ENCODE peak calls at places on chromosomes 11 and 22, in nine cellular contexts. One of them, this sample, is unnamed.

GRCh38 chr11:77082838-77083552 is 16.2 kb downstream of the CAPN5 start:
- DNase-seq in cardiac fibroblast: peak; percentile 84
- DNase-seq in IMR-90: peak; percentile 38
- DNase-seq in A549: no peak
- DNase-seq in body of pancreas: no peak
- DNase-seq in left ventricle myocardium inferior: peak; percentile 58
- DNase-seq in AG04450: no peak
- DNase-seq in Caco-2: peak; percentile 26
- DNase-seq in heart left ventricle: peak; percentile 67
- DNase-seq in this sample: no peak

GRCh38 chr11:29129850-29130249 is 887.0 kb downstream of the KCNA4 start:
- DNase-seq in Caco-2: no peak
- DNase-seq in IMR-90: peak; percentile 65
- DNase-seq in heart left ventricle: no peak
- DNase-seq in cardiac fibroblast: peak; percentile 38
- DNase-seq in AG04450: no peak
- DNase-seq in body of pancreas: no peak
- DNase-seq in left ventricle myocardium inferior: no peak
- DNase-seq in A549: no peak
- DNase-seq in this sample: peak; percentile 34

GRCh38 chr11:88359529-88359928 is 22.0 kb upstream of the CTSC start:
- DNase-seq in Caco-2: no peak
- DNase-seq in body of pancreas: no peak
- DNase-seq in cardiac fibroblast: no peak
- DNase-seq in AG04450: no peak
- DNase-seq in A549: no peak
- DNase-seq in IMR-90: no peak
- DNase-seq in heart left ventricle: no peak
- DNase-seq in left ventricle myocardium inferior: no peak
- DNase-seq in this sample: no peak

GRCh38 chr11:31841435-31841834 is 30.3 kb upstream of the PAX6 start:
- DNase-seq in heart left ventricle: no peak
- DNase-seq in AG04450: no peak
- DNase-seq in IMR-90: no peak
- DNase-seq in body of pancreas: no peak
- DNase-seq in Caco-2: no peak
- DNase-seq in A549: no peak
- DNase-seq in left ventricle myocardium inferior: no peak
- DNase-seq in cardiac fibroblast: no peak
- DNase-seq in this sample: no peak

GRCh38 chr11:30465192-30465591 is 121.0 kb downstream of the MPPED2 start:
- DNase-seq in A549: no peak
- DNase-seq in body of pancreas: no peak
- DNase-seq in IMR-90: no peak
- DNase-seq in heart left ventricle: no peak
- DNase-seq in left ventricle myocardium inferior: no peak
- DNase-seq in Caco-2: no peak
- DNase-seq in cardiac fibroblast: no peak
- DNase-seq in AG04450: no peak
- DNase-seq in this sample: no peak

GRCh38 chr22:44622147-44622427 is 79.9 kb upstream of the PRR5 start:
- DNase-seq in body of pancreas: no peak
- DNase-seq in left ventricle myocardium inferior: no peak
- DNase-seq in cardiac fibroblast: no peak
- DNase-seq in A549: no peak
- DNase-seq in IMR-90: no peak
- DNase-seq in heart left ventricle: no peak
- DNase-seq in AG04450: no peak
- DNase-seq in Caco-2: no peak
- DNase-seq in this sample: peak; percentile 28

GRCh38 chr11:8017894-8018741 is 31.0 kb downstream of the EIF3F start:
- DNase-seq in IMR-90: no peak
- DNase-seq in Caco-2: no peak
- DNase-seq in AG04450: no peak
- DNase-seq in left ventricle myocardium inferior: no peak
- DNase-seq in A549: no peak
- DNase-seq in heart left ventricle: no peak
- DNase-seq in body of pancreas: no peak
- DNase-seq in cardiac fibroblast: peak; percentile 17
- DNase-seq in this sample: no peak

GRCh38 chr11:126102436-126102894 is 39.8 kb upstream of the CDON start:
- DNase-seq in left ventricle myocardium inferior: peak; percentile 37
- DNase-seq in cardiac fibroblast: peak; percentile 76
- DNase-seq in body of pancreas: peak; percentile 49
- DNase-seq in heart left ventricle: no peak
- DNase-seq in Caco-2: no peak
- DNase-seq in IMR-90: peak; percentile 31
- DNase-seq in A549: no peak
- DNase-seq in AG04450: no peak
- DNase-seq in this sample: no peak

GRCh38 chr11:15114501-15115475 is at the start of gene INSC:
- DNase-seq in IMR-90: peak; percentile 8
- DNase-seq in AG04450: no peak
- DNase-seq in heart left ventricle: no peak
- DNase-seq in left ventricle myocardium inferior: peak; percentile 18
- DNase-seq in body of pancreas: no peak
- DNase-seq in Caco-2: no peak
- DNase-seq in A549: no peak
- DNase-seq in cardiac fibroblast: peak; percentile 15
- DNase-seq in this sample: no peak

GRCh38 chr11:34610324-34611041 is 10.4 kb upstream of the EHF start:
- DNase-seq in A549: no peak
- DNase-seq in AG04450: no peak
- DNase-seq in heart left ventricle: no peak
- DNase-seq in left ventricle myocardium inferior: no peak
- DNase-seq in cardiac fibroblast: no peak
- DNase-seq in IMR-90: no peak
- DNase-seq in Caco-2: no peak
- DNase-seq in body of pancreas: no peak
- DNase-seq in this sample: no peak

GRCh38 chr11:62671272-62671603 is 235 bp upstream of the UQCC3 start:
- DNase-seq in body of pancreas: no peak
- DNase-seq in AG04450: no peak
- DNase-seq in left ventricle myocardium inferior: no peak
- DNase-seq in heart left ventricle: no peak
- DNase-seq in A549: no peak
- DNase-seq in IMR-90: no peak
- DNase-seq in Caco-2: no peak
- DNase-seq in cardiac fibroblast: no peak
- DNase-seq in this sample: no peak

GRCh38 chr22:30183861-30184278 is 62.7 kb downstream of the LIF start:
- DNase-seq in cardiac fibroblast: peak; percentile 32
- DNase-seq in Caco-2: no peak
- DNase-seq in heart left ventricle: no peak
- DNase-seq in IMR-90: peak; percentile 71
- DNase-seq in left ventricle myocardium inferior: no peak
- DNase-seq in A549: no peak
- DNase-seq in body of pancreas: no peak
- DNase-seq in AG04450: no peak
- DNase-seq in this sample: no peak

GRCh38 chr11:30683176-30683575 is 97.0 kb upstream of the MPPED2 start:
- DNase-seq in left ventricle myocardium inferior: no peak
- DNase-seq in AG04450: no peak
- DNase-seq in IMR-90: peak; percentile 22
- DNase-seq in heart left ventricle: no peak
- DNase-seq in A549: no peak
- DNase-seq in Caco-2: no peak
- DNase-seq in cardiac fibroblast: no peak
- DNase-seq in body of pancreas: no peak
- DNase-seq in this sample: peak; percentile 4

GRCh38 chr11:104946907-104947306 is 21.5 kb downstream of the CASP4 start:
- DNase-seq in IMR-90: peak; percentile 59
- DNase-seq in cardiac fibroblast: peak; percentile 64
- DNase-seq in A549: peak; percentile 2
- DNase-seq in body of pancreas: no peak
- DNase-seq in Caco-2: no peak
- DNase-seq in AG04450: no peak
- DNase-seq in left ventricle myocardium inferior: no peak
- DNase-seq in heart left ventricle: no peak
- DNase-seq in this sample: peak; percentile 80

GRCh38 chr11:72813740-72814138 is 472 bp upstream of the ATG16L2 start:
- DNase-seq in IMR-90: peak; percentile 66
- DNase-seq in Caco-2: peak; percentile 90
- DNase-seq in A549: peak; percentile 61
- DNase-seq in cardiac fibroblast: peak; percentile 83
- DNase-seq in body of pancreas: peak; percentile 81
- DNase-seq in heart left ventricle: peak; percentile 85
- DNase-seq in AG04450: no peak
- DNase-seq in left ventricle myocardium inferior: peak; percentile 88
- DNase-seq in this sample: peak; percentile 78

GRCh38 chr11:33454264-33454663 is 197.1 kb downstream of the HIPK3 start:
- DNase-seq in left ventricle myocardium inferior: no peak
- DNase-seq in IMR-90: no peak
- DNase-seq in AG04450: no peak
- DNase-seq in heart left ventricle: no peak
- DNase-seq in cardiac fibroblast: no peak
- DNase-seq in A549: no peak
- DNase-seq in Caco-2: no peak
- DNase-seq in body of pancreas: no peak
- DNase-seq in this sample: no peak

GRCh38 chr11:6298605-6299004 is 21.7 kb downstream of the CAVIN3 start:
- DNase-seq in cardiac fibroblast: peak; percentile 58
- DNase-seq in A549: peak; percentile 50
- DNase-seq in heart left ventricle: peak; percentile 36
- DNase-seq in left ventricle myocardium inferior: peak; percentile 44
- DNase-seq in AG04450: no peak
- DNase-seq in IMR-90: no peak
- DNase-seq in Caco-2: peak; percentile 72
- DNase-seq in body of pancreas: peak; percentile 75
- DNase-seq in this sample: peak; percentile 52

GRCh38 chr11:9512370-9513019 is 51.7 kb downstream of the ZNF143 start:
- DNase-seq in A549: no peak
- DNase-seq in AG04450: no peak
- DNase-seq in Caco-2: no peak
- DNase-seq in IMR-90: peak; percentile 76
- DNase-seq in left ventricle myocardium inferior: no peak
- DNase-seq in cardiac fibroblast: no peak
- DNase-seq in body of pancreas: no peak
- DNase-seq in heart left ventricle: no peak
- DNase-seq in this sample: no peak

DNA sequence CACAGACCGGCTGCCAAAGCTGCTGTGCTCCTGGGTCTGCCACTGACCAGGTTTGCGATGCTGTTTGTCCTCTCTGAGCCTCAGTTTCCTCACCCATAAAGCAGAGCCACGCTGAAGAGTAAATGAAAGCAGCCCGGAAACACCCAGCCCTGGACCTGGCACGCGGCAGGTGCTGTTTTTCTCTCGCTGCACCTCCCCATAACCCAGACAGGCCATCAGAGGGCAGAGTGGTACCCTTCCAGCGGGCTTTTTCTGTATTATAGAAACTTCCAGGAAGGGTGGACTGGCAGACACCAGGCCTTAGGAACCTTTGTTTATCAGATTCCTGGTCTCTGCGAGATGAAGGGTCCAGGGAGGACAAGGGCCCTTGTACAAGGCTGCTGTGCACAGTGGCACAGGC is 17.9 kb upstream of the FGF19 start:
- DNase-seq in left ventricle myocardium inferior: no peak
- DNase-seq in A549: no peak
- DNase-seq in cardiac fibroblast: no peak
- DNase-seq in Caco-2: no peak
- DNase-seq in AG04450: no peak
- DNase-seq in heart left ventricle: no peak
- DNase-seq in body of pancreas: peak; percentile 21
- DNase-seq in IMR-90: no peak
- DNase-seq in this sample: no peak
- TF ChIP-seq CTCF in left ventricle myocardium inferior: peak; percentile 29
- TF ChIP-seq CTCF in A549: peak; percentile 31
- TF ChIP-seq CTCF in cardiac fibroblast: no peak
- TF ChIP-seq CTCF in Caco-2: peak; percentile 64
- TF ChIP-seq CTCF in AG04450: peak; percentile 40
- TF ChIP-seq CTCF in heart left ventricle: no peak
- TF ChIP-seq CTCF in body of pancreas: peak; percentile 26
- TF ChIP-seq CTCF in IMR-90: peak; percentile 45
- TF ChIP-seq CTCF in this sample: peak; percentile 29

DNA sequence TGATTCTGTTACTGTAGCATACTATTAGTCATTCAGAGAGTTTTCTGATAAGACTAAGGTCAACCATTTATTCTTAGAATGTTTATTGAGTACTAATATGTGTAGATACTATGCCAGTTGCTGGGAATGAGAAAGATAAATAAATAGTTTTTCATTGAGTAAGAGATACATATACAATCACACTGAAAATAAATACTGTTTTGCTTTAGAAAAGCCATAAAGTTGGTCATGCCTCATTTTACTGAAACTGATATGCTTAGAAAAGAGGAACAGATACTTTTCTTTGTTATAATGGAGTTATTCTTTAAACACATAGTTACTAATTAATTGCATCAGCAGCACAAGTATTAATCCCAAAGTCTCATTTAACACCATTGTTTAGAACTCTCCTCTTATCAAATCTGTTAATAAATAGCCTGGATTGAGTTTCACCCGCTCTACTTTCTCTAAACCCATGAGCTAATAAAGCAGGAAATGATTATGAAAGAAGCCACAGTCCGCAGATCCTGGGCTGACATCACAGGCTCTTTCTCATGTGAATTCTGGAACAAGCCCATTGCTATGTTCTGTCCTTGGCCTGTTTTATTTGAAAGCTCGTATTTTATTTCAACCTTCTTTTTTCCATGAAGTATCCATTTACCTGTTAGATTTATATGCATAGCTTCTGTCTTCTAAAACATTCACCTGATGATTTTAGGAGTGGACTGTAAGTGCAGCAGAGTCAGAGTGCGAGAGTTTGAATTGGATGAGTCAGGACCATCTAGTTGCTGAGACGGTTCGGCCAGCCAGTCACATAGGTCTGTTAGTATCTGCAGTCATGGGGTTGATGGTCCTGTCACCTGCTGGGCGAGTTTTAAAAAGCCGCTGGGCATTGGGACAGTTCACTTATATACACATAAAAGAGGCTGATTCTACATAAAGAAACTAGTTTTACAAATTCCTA is 35.5 kb downstream of the PIWIL4 start:
- DNase-seq in Caco-2: peak; percentile 79
- DNase-seq in AG04450: peak; percentile 81
- DNase-seq in A549: peak; percentile 28
- DNase-seq in IMR-90: peak; percentile 86
- DNase-seq in heart left ventricle: peak; percentile 57
- DNase-seq in left ventricle myocardium inferior: peak; percentile 40
- DNase-seq in cardiac fibroblast: peak; percentile 75
- DNase-seq in body of pancreas: peak; percentile 60
- DNase-seq in this sample: peak; percentile 94
- H3K4me3 ChIP-seq in Caco-2: no peak overlapping the region
- H3K4me3 ChIP-seq in AG04450: no peak overlapping the region
- H3K4me3 ChIP-seq in A549: peak overlapping the region; percentile 5
- H3K4me3 ChIP-seq in IMR-90: no peak overlapping the region
- H3K4me3 ChIP-seq in heart left ventricle: no peak overlapping the region
- H3K4me3 ChIP-seq in left ventricle myocardium inferior: no peak overlapping the region
- H3K4me3 ChIP-seq in cardiac fibroblast: no peak overlapping the region
- H3K4me3 ChIP-seq in body of pancreas: no peak overlapping the region
- H3K4me3 ChIP-seq in this sample: no peak overlapping the region

GRCh38 chr11:84947070-84947469 is 680.1 kb downstream of the DLG2 start:
- DNase-seq in heart left ventricle: no peak
- DNase-seq in cardiac fibroblast: no peak
- DNase-seq in Caco-2: no peak
- DNase-seq in IMR-90: no peak
- DNase-seq in left ventricle myocardium inferior: no peak
- DNase-seq in AG04450: no peak
- DNase-seq in body of pancreas: no peak
- DNase-seq in A549: no peak
- DNase-seq in this sample: no peak
- TF ChIP-seq CTCF in heart left ventricle: no peak
- TF ChIP-seq CTCF in cardiac fibroblast: no peak
- TF ChIP-seq CTCF in Caco-2: no peak
- TF ChIP-seq CTCF in IMR-90: no peak
- TF ChIP-seq CTCF in left ventricle myocardium inferior: no peak
- TF ChIP-seq CTCF in AG04450: no peak
- TF ChIP-seq CTCF in body of pancreas: no peak
- TF ChIP-seq CTCF in A549: no peak
- TF ChIP-seq CTCF in this sample: no peak

GRCh38 chr11:65524010-65524746 is 705 bp upstream of the SCYL1 start:
- DNase-seq in cardiac fibroblast: no peak
- DNase-seq in left ventricle myocardium inferior: peak; percentile 52
- DNase-seq in A549: no peak
- DNase-seq in IMR-90: no peak
- DNase-seq in body of pancreas: peak; percentile 52
- DNase-seq in AG04450: no peak
- DNase-seq in heart left ventricle: no peak
- DNase-seq in Caco-2: no peak
- DNase-seq in this sample: no peak
- H3K4me3 ChIP-seq in cardiac fibroblast: peak overlapping the region; percentile 33
- H3K4me3 ChIP-seq in left ventricle myocardium inferior: peak overlapping the region; percentile 100
- H3K4me3 ChIP-seq in A549: peak overlapping the region; percentile 17
- H3K4me3 ChIP-seq in IMR-90: peak overlapping the region; percentile 43
- H3K4me3 ChIP-seq in body of pancreas: no peak overlapping the region
- H3K4me3 ChIP-seq in AG04450: peak overlapping the region; percentile 43
- H3K4me3 ChIP-seq in heart left ventricle: peak overlapping the region; percentile 41
- H3K4me3 ChIP-seq in Caco-2: peak overlapping the region; percentile 28
- H3K4me3 ChIP-seq in this sample: no peak overlapping the region

This sample was measured in epithelial cell of esophagus.